ENCODE peak calls at places on chromosomes 13 and 19, in eight cellular contexts. G is PC-9, I is gastrocnemius medialis, U is fibroblast of lung, P is osteoblast, Q is cardiac muscle cell, A is colonic mucosa, X is endothelial cell of umbilical vein. B is an unnamed sample.

GRCh38 chr19:3575260-3575741 is 2.6 kb downstream of the HMG20B start:
- DNase-seq in U (no peak), A (peak; percentile 28), I (no peak), P (peak; percentile 79), Q (no peak), X (peak; percentile 17), G (no peak), B (peak; percentile 49)

GRCh38 chr19:38564981-38565685 is 52.6 kb downstream of the MAP4K1 start:
- DNase-seq in A (no peak), Q (peak; percentile 5), P (peak; percentile 72), G (peak; percentile 8), I (no peak), U (peak; percentile 6), X (no peak), B (no peak)

GRCh38 chr19:18594824-18595373 is 6.3 kb downstream of the REX1BD start:
- DNase-seq in G (no peak), A (no peak), X (no peak), I (no peak), U (no peak), Q (no peak), P (peak; percentile 88), B (no peak)

GRCh38 chr13:79096099-79096498 is 310.0 kb downstream of the RBM26 start:
- DNase-seq in I (no peak), P (no peak), X (no peak), G (no peak), Q (no peak), U (no peak), A (no peak), B (no peak)

GRCh38 chr13:44921931-44922758 is 67.1 kb downstream of the NUFIP1 start:
- DNase-seq in X (peak; percentile 55), U (peak; percentile 99), I (peak; percentile 94), A (peak; percentile 67), G (peak; percentile 53), P (peak; percentile 85), Q (peak; percentile 95), B (peak; percentile 89)

GRCh38 chr19:35935911-35936737 is at the start of gene LRFN3:
- DNase-seq in A (peak; percentile 83), U (peak; percentile 72), G (peak; percentile 62), P (peak; percentile 97), Q (peak; percentile 81), X (peak; percentile 45), I (peak; percentile 58), B (peak; percentile 46)

GRCh38 chr13:41416276-41416675 is 41.1 kb upstream of the RGCC start:
- DNase-seq in G (no peak), A (no peak), I (no peak), U (no peak), Q (no peak), P (no peak), X (no peak), B (no peak)

GRCh38 chr13:113949546-113949945 is 24.3 kb downstream of the C13orf46 start:
- DNase-seq in G (no peak), I (no peak), A (no peak), U (no peak), X (no peak), Q (no peak), P (no peak), B (no peak)

GRCh38 chr13:40505196-40505595 is 161.2 kb downstream of the FOXO1 start:
- DNase-seq in U (peak; percentile 82), I (no peak), Q (no peak), X (no peak), G (no peak), A (no peak), P (no peak), B (no peak)

GRCh38 chr13:44373247-44373600 is 400 bp upstream of the SERP2 start:
- DNase-seq in A (no peak), I (no peak), Q (no peak), G (no peak), P (peak; percentile 76), X (no peak), U (no peak), B (no peak)

GRCh38 chr13:109785892-109786450 is 412 bp downstream of the IRS2 start:
- DNase-seq in U (no peak), X (no peak), I (no peak), P (peak; percentile 88), G (peak; percentile 19), A (no peak), Q (peak; percentile 43), B (no peak)

GRCh38 chr13:80873589-80873988 is 532.7 kb upstream of the SPRY2 start:
- DNase-seq in P (no peak), I (no peak), G (no peak), U (peak; percentile 8), X (no peak), A (no peak), Q (no peak), B (no peak)

GRCh38 chr13:98828614-98829013 is 76.1 kb upstream of the SLC15A1 start:
- DNase-seq in A (no peak), U (no peak), G (no peak), I (no peak), X (no peak), P (no peak), Q (no peak), B (no peak)

GRCh38 chr19:35360880-35361420 is 2.7 kb downstream of the FFAR3 start:
- DNase-seq in X (no peak), I (no peak), A (no peak), P (no peak), Q (no peak), U (no peak), G (no peak), B (no peak)

GRCh38 chr19:38563475-38563874 is 54.3 kb downstream of the MAP4K1 start:
- DNase-seq in Q (no peak), X (no peak), G (no peak), A (no peak), U (no peak), P (peak; percentile 35), I (no peak), B (no peak)

GRCh38 chr13:25329706-25330105 is 28.3 kb downstream of the NUP58 start:
- DNase-seq in X (no peak), P (no peak), A (no peak), I (no peak), G (no peak), U (peak; percentile 35), Q (peak; percentile 42), B (peak; percentile 13)

GRCh38 chr13:104553156-104553555 is 1486.9 kb upstream of the SLC10A2 start:
- DNase-seq in A (no peak), I (no peak), U (peak; percentile 83), G (no peak), X (peak; percentile 76), Q (peak; percentile 55), P (no peak), B (peak; percentile 57)

GRCh38 chr13:26589754-26590153 is 32.3 kb downstream of the WASF3 start:
- DNase-seq in P (no peak), G (no peak), U (peak; percentile 67), I (no peak), A (no peak), Q (peak; percentile 45), X (peak; percentile 96), B (peak; percentile 33)

GRCh38 chr19:29687897-29688728 is 22.9 kb downstream of the PLEKHF1 start:
- DNase-seq in P (peak; percentile 84), G (no peak), A (no peak), Q (peak; percentile 73), X (peak; percentile 32), U (peak; percentile 80), I (peak; percentile 56), B (peak; percentile 51)

GRCh38 chr13:51731759-51732158 is 72.2 kb downstream of the DHRS12 start:
- DNase-seq in A (no peak), X (no peak), P (peak; percentile 77), I (no peak), Q (peak; percentile 82), U (peak; percentile 31), G (no peak), B (no peak)

GRCh38 chr13:100523994-100524393 is 64.6 kb downstream of the GGACT start:
- DNase-seq in G (no peak), Q (no peak), X (no peak), A (no peak), P (no peak), I (no peak), U (no peak), B (no peak)

GRCh38 chr19:11576186-11576585 is 1.3 kb downstream of the ACP5 start:
- DNase-seq in P (peak; percentile 18), A (no peak), X (no peak), G (no peak), Q (no peak), U (no peak), I (no peak), B (no peak)
- H3K27ac ChIP-seq in P (no peak overlapping the region), A (no peak overlapping the region), X (no peak overlapping the region), G (no peak overlapping the region), Q (no peak overlapping the region), U (no peak overlapping the region), I (no peak overlapping the region), B (no peak overlapping the region)

GRCh38 chr19:48715681-48716171 is 3.8 kb downstream of the MAMSTR start:
- DNase-seq in G (no peak), X (no peak), P (peak; percentile 73), A (peak; percentile 59), I (peak; percentile 32), Q (no peak), U (no peak), B (no peak)
- H3K27ac ChIP-seq in G (no peak overlapping the region), X (no peak overlapping the region), P (no peak overlapping the region), A (peak overlapping the region; percentile 8), I (peak overlapping the region; percentile 98), Q (no peak overlapping the region), U (no peak overlapping the region), B (no peak overlapping the region)

DNA sequence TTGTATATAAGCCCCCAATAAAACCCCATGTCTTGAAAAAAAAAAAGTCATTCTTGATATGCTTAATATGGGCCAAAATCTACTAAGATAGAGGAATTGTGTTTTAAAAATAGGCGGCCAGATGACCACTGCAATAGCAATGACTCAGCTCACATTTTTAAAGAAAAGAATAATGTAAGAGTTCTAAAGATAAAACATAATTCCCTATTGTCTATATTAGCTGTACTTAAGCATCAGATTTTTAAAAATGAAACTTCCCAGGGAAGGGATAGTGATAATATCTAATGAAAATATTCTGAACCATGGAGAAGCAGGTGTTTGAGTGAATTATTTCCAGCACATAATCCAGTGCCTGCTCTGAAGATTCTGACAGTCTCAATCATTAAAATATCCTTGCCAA is 31.7 kb downstream of the EFNB2 start:
- DNase-seq in U (peak; percentile 50), P (peak; percentile 72), Q (no peak), I (no peak), G (no peak), X (peak; percentile 65), A (no peak), B (no peak)
- H3K27ac ChIP-seq in U (no peak overlapping the region), P (peak overlapping the region; percentile 21), Q (no peak overlapping the region), I (peak overlapping the region; percentile 10), G (no peak overlapping the region), X (peak overlapping the region; percentile 42), A (no peak overlapping the region), B (no peak overlapping the region)

GRCh38 chr19:42048992-42049391 is 21.0 kb downstream of the GRIK5 start:
- DNase-seq in G (peak; percentile 34), A (peak; percentile 64), I (no peak), U (no peak), X (no peak), P (peak; percentile 83), Q (no peak), B (no peak)

GRCh38 chr19:42052241-42052863 is 17.7 kb downstream of the GRIK5 start:
- DNase-seq in I (peak; percentile 55), Q (no peak), X (no peak), A (no peak), P (peak; percentile 68), U (no peak), G (no peak), B (no peak)

GRCh38 chr19:42051166-42052115 is 18.6 kb downstream of the GRIK5 start:
- DNase-seq in U (no peak), P (peak; percentile 57), G (peak; percentile 78), X (no peak), Q (no peak), I (no peak), A (no peak), B (no peak)

GRCh38 chr19:42054205-42054604 is 15.8 kb downstream of the GRIK5 start:
- DNase-seq in U (no peak), Q (no peak), G (no peak), I (no peak), A (no peak), X (no peak), P (peak; percentile 62), B (no peak)

GRCh38 chr19:42053037-42053935 is 16.7 kb downstream of the GRIK5 start:
- DNase-seq in X (no peak), G (no peak), U (no peak), Q (no peak), A (no peak), I (no peak), P (peak; percentile 41), B (no peak)
- H3K27ac ChIP-seq in X (no peak overlapping the region), G (peak overlapping the region; percentile 76), U (no peak overlapping the region), Q (no peak overlapping the region), A (no peak overlapping the region), I (no peak overlapping the region), P (no peak overlapping the region), B (no peak overlapping the region)

B was measured in brain microvascular endothelial cell.